ENCODE peak calls at places on chromosomes 2 and 18, in five cellular contexts. N, Y, E, X and T are unnamed samples. For H3K4me1, the result is how much of the 10 kb centered on the place peaks cover.

GRCh38 chr2:223762853-223763252 is 74.5 kb downstream of the AP1S3 start:
- DNase-seq in N (peak), Y (no peak), E (no peak), X (no peak), T (no peak)

GRCh38 chr18:58213445-58213844 is 169.4 kb downstream of the NEDD4L start:
- DNase-seq in N (no peak), Y (no peak), E (no peak), X (no peak), T (no peak)

GRCh38 chr18:48441405-48441881 is 32.3 kb upstream of the ZBTB7C start:
- DNase-seq in N (no peak), Y (no peak), E (no peak), X (no peak), T (no peak)

GRCh38 chr2:159875083-159875482 is 77.1 kb upstream of the CD302 start:
- DNase-seq in N (no peak), Y (no peak), E (no peak), X (no peak), T (no peak)

GRCh38 chr2:207782238-207783030 is 12.7 kb upstream of the FZD5 start:
- DNase-seq in N (peak), Y (no peak), E (no peak), X (no peak), T (no peak)

GRCh38 chr2:5482929-5483331 is 209.3 kb upstream of the SOX11 start:
- DNase-seq in N (no peak), Y (peak), E (no peak), X (no peak), T (no peak)

GRCh38 chr18:36544036-36544725 is 246.7 kb downstream of the FHOD3 start:
- DNase-seq in N (no peak), Y (no peak), E (no peak), X (no peak), T (no peak)

GRCh38 chr18:44897445-44898215 is 216.9 kb downstream of the SETBP1 start:
- DNase-seq in N (no peak), Y (no peak), E (no peak), X (no peak), T (no peak)

GRCh38 chr18:6207119-6207518 is 207.6 kb downstream of the L3MBTL4 start:
- DNase-seq in N (no peak), Y (no peak), E (no peak), X (no peak), T (no peak)

GRCh38 chr2:27765621-27766286 is 5.8 kb upstream of the MRPL33 start:
- DNase-seq in N (no peak), Y (peak), E (no peak), X (peak), T (no peak)

GRCh38 chr2:25338401-25338800 is 3.3 kb downstream of the DNMT3A start:
- DNase-seq in N (no peak), Y (no peak), E (no peak), X (no peak), T (no peak)

GRCh38 chr2:96934831-96935545 is 51.4 kb downstream of the FAM178B start:
- DNase-seq in N (no peak), Y (no peak), E (no peak), X (no peak), T (no peak)

GRCh38 chr2:165572155-165572554 is 102.7 kb downstream of the CSRNP3 start:
- DNase-seq in N (no peak), Y (no peak), E (no peak), X (no peak), T (no peak)
- TF ChIP-seq HDAC2 in N (no peak), Y (no peak), E (no peak), X (no peak), T (no peak)

DNA sequence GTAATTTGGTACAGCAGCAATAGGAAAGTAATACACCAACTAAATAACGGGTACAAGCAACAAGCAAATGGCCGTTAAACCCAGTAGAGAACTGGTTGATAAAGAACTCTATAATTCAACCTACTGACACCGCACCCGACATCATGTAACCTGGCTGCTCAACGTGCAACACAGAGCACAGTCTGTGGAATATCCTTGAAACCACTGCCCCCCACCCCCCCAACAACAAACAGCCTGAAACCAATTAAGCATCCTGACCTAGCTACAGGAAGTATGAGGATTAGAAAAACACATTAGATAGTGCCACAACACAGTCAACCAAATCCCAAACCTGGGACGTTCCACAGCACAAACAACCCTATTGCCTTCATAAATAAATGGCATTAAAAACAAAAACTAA is 23.5 kb downstream of the HDLBP start:
- DNase-seq in N (no peak), Y (no peak), E (no peak), X (no peak), T (no peak)
- H3K4me2 ChIP-seq in N (no peak), Y (no peak), E (no peak), X (no peak), T (no peak)

DNA sequence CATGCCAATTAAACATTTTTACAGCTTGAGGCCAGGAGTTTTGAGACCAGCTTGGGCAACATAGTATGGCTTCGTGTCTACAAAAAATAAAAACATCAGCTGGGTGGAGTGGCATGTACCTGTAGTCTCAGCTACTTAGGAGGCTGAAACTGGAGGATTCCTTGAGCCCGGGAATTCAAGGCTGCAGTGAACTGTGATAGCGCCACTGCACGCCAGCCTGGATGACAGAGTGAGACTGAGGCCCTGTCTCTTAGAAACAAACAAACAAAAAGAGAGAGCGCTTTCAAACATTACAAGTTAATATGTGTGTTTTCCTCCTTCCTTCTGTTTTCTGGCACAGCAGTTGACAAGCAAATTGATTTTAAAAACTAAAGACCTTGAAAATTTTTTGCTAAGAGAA is 9.9 kb downstream of the EPC2 start:
- DNase-seq in N (no peak), Y (no peak), E (no peak), X (no peak), T (no peak)
- H3K4me1 ChIP-seq in N (under half), Y (under half), E (under half), X (under half), T (under half)

DNA sequence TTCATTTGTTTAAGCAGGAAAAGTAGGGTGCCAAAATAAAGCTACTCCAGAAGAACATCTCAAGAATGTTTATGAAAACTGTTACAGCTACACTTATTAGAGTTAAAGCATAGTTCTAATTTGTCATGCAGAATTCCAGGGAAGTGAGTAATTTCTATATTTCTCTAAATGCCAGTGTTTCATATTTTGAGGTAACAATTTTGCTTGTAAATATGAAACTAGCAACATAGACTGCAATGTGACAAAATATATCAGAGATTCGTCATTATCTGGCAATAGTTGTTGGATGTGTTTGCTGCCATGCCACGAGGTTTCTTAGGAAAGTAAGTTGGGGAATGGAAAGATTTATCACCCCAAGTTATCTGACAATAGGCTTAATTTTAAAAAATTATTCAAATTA is 424.1 kb upstream of the ZEB2 start:
- DNase-seq in N (no peak), Y (no peak), E (no peak), X (no peak), T (no peak)
- TF ChIP-seq HDAC2 in N (no peak), Y (no peak), E (no peak), X (no peak), T (no peak)

GRCh38 chr2:172951554-172951953 is 124.1 kb upstream of the MAP3K20 start:
- DNase-seq in N (no peak), Y (no peak), E (no peak), X (no peak), T (no peak)

GRCh38 chr2:172953411-172953810 is 122.2 kb upstream of the MAP3K20 start:
- DNase-seq in N (no peak), Y (no peak), E (no peak), X (no peak), T (no peak)

GRCh38 chr2:172957734-172958133 is 117.9 kb upstream of the MAP3K20 start:
- DNase-seq in N (no peak), Y (no peak), E (no peak), X (no peak), T (no peak)

GRCh38 chr2:172955587-172955986 is 120.1 kb upstream of the MAP3K20 start:
- DNase-seq in N (no peak), Y (no peak), E (no peak), X (no peak), T (no peak)

GRCh38 chr2:172953970-172954852 is 121.4 kb upstream of the MAP3K20 start:
- DNase-seq in N (no peak), Y (no peak), E (no peak), X (no peak), T (no peak)
- H3K4me2 ChIP-seq in N (no peak), Y (no peak), E (no peak), X (no peak), T (no peak)

GRCh38 chr2:120916446-120916845 is 180.8 kb downstream of the GLI2 start:
- DNase-seq in N (no peak), Y (no peak), E (no peak), X (no peak), T (no peak)
- H3K4me1 ChIP-seq in N (under half), Y (under half), E (under half), X (under half), T (half or more)

DNA sequence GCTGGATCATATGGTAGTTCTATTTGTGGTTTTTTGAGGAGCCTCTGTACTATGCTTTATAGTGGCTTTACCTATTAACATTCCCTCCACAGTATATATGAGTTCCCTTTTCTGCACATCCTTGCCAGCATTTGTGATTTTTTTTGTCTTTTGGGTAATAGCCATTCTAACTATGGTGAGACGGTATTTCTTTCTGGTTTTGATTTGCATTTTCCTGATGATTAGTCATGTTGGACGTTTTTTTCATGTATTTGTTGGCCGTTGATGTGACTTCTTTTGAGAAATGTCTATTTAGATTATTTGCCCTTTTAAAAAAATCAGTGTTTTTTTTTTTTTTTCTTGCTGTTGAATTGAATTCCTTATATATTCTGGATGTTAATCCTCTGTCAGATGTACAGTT is 31.1 kb downstream of the ACTR3 start:
- DNase-seq in N (no peak), Y (no peak), E (no peak), X (no peak), T (no peak)
- TF ChIP-seq HDAC2 in N (no peak), Y (no peak), E (no peak), X (no peak), T (no peak)

DNA sequence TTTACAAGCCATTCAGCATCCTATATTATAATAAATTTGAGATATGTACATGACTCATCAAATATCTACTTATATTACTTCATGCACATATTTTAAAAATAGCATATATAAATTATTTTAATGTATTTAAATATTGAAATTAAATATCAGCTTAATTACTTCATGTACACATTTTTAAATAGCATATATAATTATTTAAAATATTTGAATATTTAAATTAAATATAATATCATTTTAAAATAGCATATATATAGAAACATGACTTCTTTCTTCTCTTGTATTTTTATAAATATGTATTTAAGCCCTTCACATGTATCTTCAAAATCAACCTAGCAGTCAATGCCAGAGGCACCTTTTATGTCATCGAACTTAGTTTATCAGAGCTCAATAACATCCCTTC is 298.8 kb upstream of the DSEL start:
- DNase-seq in N (no peak), Y (no peak), E (no peak), X (no peak), T (no peak)
- H3K4me2 ChIP-seq in N (no peak), Y (no peak), E (no peak), X (no peak), T (no peak)